ENCODE peak calls at places on chromosomes 7 and 10, in five cellular contexts. N is EL, G is HCEC 1CT, X is HEK293T, H is iPS DF 6.9. J is an unnamed sample.

GRCh38 chr7:107652642-107653041 is 8.0 kb upstream of the SLC26A4 start:
- DNase-seq in N (no peak), G (no peak), X (no peak), H (no peak), J (no peak)

GRCh38 chr10:130492266-130492934 is 356.2 kb downstream of the GLRX3 start:
- DNase-seq in N (no peak), G (no peak), X (no peak), H (no peak), J (no peak)

GRCh38 chr7:34497153-34497777 is 160.8 kb upstream of the NPSR1 start:
- DNase-seq in N (peak), G (no peak), X (peak), H (no peak), J (no peak)

GRCh38 chr10:79072994-79073654 is 4.4 kb downstream of the ZMIZ1 start:
- DNase-seq in N (no peak), G (no peak), X (no peak), H (no peak), J (no peak)

GRCh38 chr7:137127058-137127457 is 216.5 kb downstream of the PTN start:
- DNase-seq in N (no peak), G (no peak), X (no peak), H (no peak), J (no peak)

GRCh38 chr10:104630731-104631130 is 10.4 kb upstream of the SORCS3 start:
- DNase-seq in N (no peak), G (no peak), X (no peak), H (no peak), J (no peak)

GRCh38 chr10:35448687-35449662 is 112.7 kb downstream of the CCNY start:
- DNase-seq in N (no peak), G (no peak), X (no peak), H (no peak), J (peak)

GRCh38 chr10:88858493-88858892 is 6.8 kb upstream of the ANKRD22 start:
- DNase-seq in N (no peak), G (no peak), X (no peak), H (no peak), J (no peak)

GRCh38 chr10:103576862-103577261 is 83.4 kb downstream of the NEURL1 start:
- DNase-seq in N (no peak), G (no peak), X (no peak), H (no peak), J (no peak)

GRCh38 chr10:66604195-66604594 is 321.6 kb upstream of the LRRTM3 start:
- DNase-seq in N (no peak), G (no peak), X (no peak), H (no peak), J (no peak)

GRCh38 chr10:113044015-113044755 is 94.1 kb downstream of the TCF7L2 start:
- DNase-seq in N (no peak), G (no peak), X (no peak), H (no peak), J (peak)

J was measured in cardiac muscle cell.